ENCODE peak calls at places on chromosome 11, in eight cellular contexts. Z, B, A, O, Y, S, M and Q are unnamed samples.

GRCh38 chr11:33542921-33543320 is 157.7 kb downstream of the C11orf91 start:
- DNase-seq in Z (peak; percentile 46), M (peak; percentile 76), O (peak; percentile 57), S (peak; percentile 69), Y (peak; percentile 40), A (peak; percentile 69), B (peak; percentile 46), Q (no peak)

GRCh38 chr11:44028401-44028800 is 19.4 kb upstream of the ACCSL start:
- DNase-seq in A (no peak), Y (no peak), Z (no peak), M (no peak), B (no peak), S (no peak), O (peak; percentile 17), Q (no peak)

GRCh38 chr11:107741044-107741823 is 29.4 kb upstream of the SLN start:
- DNase-seq in O (peak; percentile 37), S (peak; percentile 50), B (peak; percentile 13), A (peak; percentile 76), Z (no peak), M (no peak), Y (peak; percentile 44), Q (no peak)

GRCh38 chr11:24622262-24622661 is 125.4 kb downstream of the LUZP2 start:
- DNase-seq in S (no peak), A (no peak), B (no peak), Y (no peak), O (no peak), M (no peak), Z (no peak), Q (no peak)

GRCh38 chr11:2927851-2928604 is 1.2 kb downstream of the PHLDA2 start:
- DNase-seq in O (peak; percentile 48), M (no peak), S (no peak), A (no peak), Z (no peak), B (peak; percentile 23), Y (peak; percentile 28), Q (no peak)

GRCh38 chr11:14898286-14899086 is 6.5 kb upstream of the CYP2R1 start:
- DNase-seq in Z (no peak), A (no peak), Y (no peak), M (no peak), S (no peak), O (no peak), B (no peak), Q (no peak)

GRCh38 chr11:124633355-124633754 is 10.7 kb downstream of the TBRG1 start:
- DNase-seq in Y (peak; percentile 17), M (no peak), O (no peak), B (no peak), Z (no peak), A (no peak), S (no peak), Q (no peak)

GRCh38 chr11:71062199-71062598 is 190.2 kb downstream of the SHANK2 start:
- DNase-seq in M (no peak), O (no peak), A (no peak), B (no peak), Y (no peak), S (no peak), Z (no peak), Q (no peak)

GRCh38 chr11:12161137-12161536 is 50.7 kb downstream of the MICAL2 start:
- DNase-seq in Z (no peak), Y (no peak), S (no peak), O (no peak), M (no peak), A (no peak), B (no peak), Q (peak; percentile 89)

GRCh38 chr11:32060063-32060462 is 30.8 kb upstream of the RCN1 start:
- DNase-seq in S (no peak), M (no peak), Z (no peak), B (no peak), O (no peak), A (no peak), Y (no peak), Q (no peak)

GRCh38 chr11:95831198-95831883 is 41.0 kb downstream of the CEP57 start:
- DNase-seq in Y (peak; percentile 96), B (peak; percentile 96), S (no peak), Z (no peak), A (no peak), M (no peak), O (peak; percentile 91), Q (no peak)

GRCh38 chr11:56783448-56784041 is 35.0 kb upstream of the OR9G4 start:
- DNase-seq in O (peak; percentile 59), S (no peak), A (peak; percentile 69), M (no peak), B (peak; percentile 64), Z (no peak), Y (peak; percentile 54), Q (no peak)

GRCh38 chr11:74138572-74138971 is 32.2 kb downstream of the C2CD3 start:
- DNase-seq in M (no peak), O (peak; percentile 92), A (no peak), S (no peak), B (peak; percentile 96), Y (peak; percentile 99), Z (no peak), Q (no peak)

GRCh38 chr11:2762451-2762850 is 62.7 kb upstream of the KCNQ1OT1 start:
- DNase-seq in O (no peak), B (no peak), S (peak; percentile 21), A (no peak), Y (no peak), Z (no peak), M (peak; percentile 5), Q (peak; percentile 31)

GRCh38 chr11:33387586-33387985 is 130.4 kb downstream of the HIPK3 start:
- DNase-seq in Z (no peak), O (no peak), S (no peak), B (peak; percentile 71), A (peak; percentile 83), M (no peak), Y (no peak), Q (no peak)

GRCh38 chr11:18844753-18845367 is 53.3 kb upstream of the PTPN5 start:
- DNase-seq in M (no peak), B (peak; percentile 42), S (no peak), O (peak; percentile 23), Z (no peak), Y (peak; percentile 33), A (peak; percentile 40), Q (no peak)

GRCh38 chr11:33064033-33064825 is 24.9 kb downstream of the TCP11L1 start:
- DNase-seq in B (no peak), A (peak; percentile 53), Z (no peak), O (no peak), S (no peak), M (no peak), Y (no peak), Q (no peak)

GRCh38 chr11:107397357-107397756 is 60.3 kb downstream of the CWF19L2 start:
- DNase-seq in S (no peak), B (no peak), O (no peak), Z (no peak), A (no peak), M (peak; percentile 55), Y (no peak), Q (no peak)

GRCh38 chr11:12235945-12236743 is 125.8 kb downstream of the MICAL2 start:
- DNase-seq in B (peak; percentile 74), Y (peak; percentile 72), O (peak; percentile 75), S (peak; percentile 56), Z (no peak), M (no peak), A (peak; percentile 77), Q (no peak)

GRCh38 chr11:67452141-67452952 is at the start of gene GPR152:
- DNase-seq in S (peak; percentile 50), M (no peak), B (no peak), Z (no peak), O (no peak), Y (no peak), A (no peak), Q (no peak)
- TF ChIP-seq CTCF in S (no peak), M (no peak), B (no peak), Z (peak; percentile 8), O (no peak), Y (no peak), A (no peak), Q (no peak)

GRCh38 chr11:115499241-115499799 is 4.9 kb downstream of the CADM1 start:
- DNase-seq in Y (no peak), S (no peak), A (no peak), B (no peak), M (no peak), O (no peak), Z (no peak), Q (no peak)

GRCh38 chr11:115497303-115497702 is 6.9 kb downstream of the CADM1 start:
- DNase-seq in Z (no peak), Y (no peak), M (no peak), A (peak; percentile 77), S (no peak), O (peak; percentile 6), B (no peak), Q (no peak)

GRCh38 chr11:115498354-115498753 is 5.9 kb downstream of the CADM1 start:
- DNase-seq in S (no peak), M (no peak), A (no peak), Z (no peak), O (no peak), B (no peak), Y (no peak), Q (no peak)

GRCh38 chr11:115493905-115494304 is 10.3 kb downstream of the CADM1 start:
- DNase-seq in O (no peak), Z (no peak), S (no peak), A (no peak), Y (peak; percentile 13), M (no peak), B (no peak), Q (no peak)

GRCh38 chr11:115496892-115497291 is 7.3 kb downstream of the CADM1 start:
- DNase-seq in S (no peak), M (no peak), Z (no peak), B (no peak), O (no peak), A (no peak), Y (no peak), Q (no peak)
- TF ChIP-seq CTCF in S (no peak), M (no peak), Z (no peak), B (no peak), O (no peak), A (no peak), Y (no peak), Q (no peak)

DNA sequence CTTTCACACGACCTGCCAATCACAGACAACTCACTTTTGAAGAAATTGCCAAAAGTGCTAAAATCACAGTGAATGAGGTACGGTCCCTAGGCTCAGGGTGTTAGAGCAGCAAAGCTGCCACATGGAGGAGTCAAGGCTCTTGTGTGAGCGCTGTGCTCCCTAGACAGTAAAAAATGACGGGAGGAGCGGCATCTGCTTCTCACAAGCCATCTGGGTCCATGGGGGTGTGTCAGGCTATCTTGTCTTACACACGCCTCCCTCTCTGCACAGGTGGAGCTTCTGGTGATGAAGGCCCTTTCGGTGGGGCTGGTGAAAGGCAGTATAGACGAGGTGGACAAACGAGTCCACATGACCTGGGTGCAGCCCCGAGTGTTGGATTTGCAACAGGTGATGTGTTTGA is 14.8 kb downstream of the PSMD13 start:
- DNase-seq in B (peak; percentile 15), A (peak; percentile 36), Y (no peak), S (no peak), M (no peak), O (no peak), Z (no peak), Q (no peak)
- TF ChIP-seq CTCF in B (peak; percentile 4), A (no peak), Y (no peak), S (no peak), M (no peak), O (peak; percentile 9), Z (no peak), Q (no peak)

DNA sequence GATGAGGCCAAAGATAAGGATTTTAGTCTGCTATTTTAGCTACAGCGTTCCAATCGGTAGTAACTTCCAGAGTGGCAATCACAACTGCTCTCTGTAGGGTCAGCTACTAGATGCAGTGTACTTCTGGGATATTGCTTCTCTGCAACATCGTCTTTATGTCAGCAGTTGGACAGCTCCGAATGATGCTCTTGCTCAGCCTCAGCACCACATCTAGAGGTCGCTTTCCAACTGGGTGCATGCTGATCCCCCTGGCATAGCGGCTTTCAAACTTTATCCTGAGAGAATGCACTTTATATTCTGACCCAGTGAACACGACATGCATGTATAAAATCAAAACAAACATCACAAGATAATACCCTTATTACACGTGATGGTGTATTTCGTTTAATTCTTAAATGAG is 219.6 kb downstream of the C11orf87 start:
- DNase-seq in Y (peak; percentile 38), B (peak; percentile 47), O (peak; percentile 16), M (peak; percentile 53), Z (no peak), A (peak; percentile 32), S (no peak), Q (no peak)
- TF ChIP-seq CTCF in Y (peak; percentile 8), B (peak; percentile 46), O (peak; percentile 9), M (no peak), Z (no peak), A (no peak), S (no peak), Q (no peak)